ENCODE peak calls at places on chromosomes 5 and 9, in eight cellular contexts. One of them, this sample, is unnamed.

GRCh38 chr9:93533863-93534262 is 42.5 kb upstream of the PHF2 start:
- DNase-seq in cardiac fibroblast: no peak
- DNase-seq in activated CD8-positive, alpha-beta T cell treated with anti-CD3 and anti-CD28 coated beads for 36 hours: peak; percentile 8
- DNase-seq in A673: no peak
- DNase-seq in astrocyte of the spinal cord: no peak
- DNase-seq in GM06990: no peak
- DNase-seq in lower leg skin: no peak
- DNase-seq in gastrocnemius medialis: no peak
- DNase-seq in this sample: no peak

GRCh38 chr5:19928556-19929421 is 59.2 kb downstream of the CDH18 start:
- DNase-seq in cardiac fibroblast: peak; percentile 61
- DNase-seq in activated CD8-positive, alpha-beta T cell treated with anti-CD3 and anti-CD28 coated beads for 36 hours: no peak
- DNase-seq in A673: peak; percentile 18
- DNase-seq in astrocyte of the spinal cord: peak; percentile 81
- DNase-seq in GM06990: no peak
- DNase-seq in lower leg skin: peak; percentile 30
- DNase-seq in gastrocnemius medialis: no peak
- DNase-seq in this sample: no peak

GRCh38 chr5:170482511-170482910 is 21.3 kb upstream of the KCNIP1 start:
- DNase-seq in cardiac fibroblast: no peak
- DNase-seq in activated CD8-positive, alpha-beta T cell treated with anti-CD3 and anti-CD28 coated beads for 36 hours: no peak
- DNase-seq in A673: no peak
- DNase-seq in astrocyte of the spinal cord: no peak
- DNase-seq in GM06990: no peak
- DNase-seq in lower leg skin: no peak
- DNase-seq in gastrocnemius medialis: no peak
- DNase-seq in this sample: no peak

GRCh38 chr5:61055434-61056006 is 106.7 kb downstream of the SMIM15 start:
- DNase-seq in cardiac fibroblast: peak; percentile 75
- DNase-seq in activated CD8-positive, alpha-beta T cell treated with anti-CD3 and anti-CD28 coated beads for 36 hours: no peak
- DNase-seq in A673: peak; percentile 75
- DNase-seq in astrocyte of the spinal cord: peak; percentile 70
- DNase-seq in GM06990: peak; percentile 12
- DNase-seq in lower leg skin: no peak
- DNase-seq in gastrocnemius medialis: no peak
- DNase-seq in this sample: no peak

GRCh38 chr9:121700165-121700830 is 48.9 kb downstream of the DAB2IP start:
- DNase-seq in cardiac fibroblast: peak; percentile 48
- DNase-seq in activated CD8-positive, alpha-beta T cell treated with anti-CD3 and anti-CD28 coated beads for 36 hours: peak; percentile 37
- DNase-seq in A673: no peak
- DNase-seq in astrocyte of the spinal cord: peak; percentile 49
- DNase-seq in GM06990: no peak
- DNase-seq in lower leg skin: peak; percentile 58
- DNase-seq in gastrocnemius medialis: peak; percentile 77
- DNase-seq in this sample: no peak

GRCh38 chr9:107989099-107989498 is 499.5 kb upstream of the KLF4 start:
- DNase-seq in cardiac fibroblast: no peak
- DNase-seq in activated CD8-positive, alpha-beta T cell treated with anti-CD3 and anti-CD28 coated beads for 36 hours: no peak
- DNase-seq in A673: no peak
- DNase-seq in astrocyte of the spinal cord: no peak
- DNase-seq in GM06990: no peak
- DNase-seq in lower leg skin: no peak
- DNase-seq in gastrocnemius medialis: no peak
- DNase-seq in this sample: no peak

GRCh38 chr9:120857481-120857880 is 14.8 kb upstream of the PSMD5 start:
- DNase-seq in cardiac fibroblast: no peak
- DNase-seq in activated CD8-positive, alpha-beta T cell treated with anti-CD3 and anti-CD28 coated beads for 36 hours: no peak
- DNase-seq in A673: no peak
- DNase-seq in astrocyte of the spinal cord: no peak
- DNase-seq in GM06990: no peak
- DNase-seq in lower leg skin: no peak
- DNase-seq in gastrocnemius medialis: no peak
- DNase-seq in this sample: no peak

GRCh38 chr5:144083185-144083584 is 87.3 kb downstream of the YIPF5 start:
- DNase-seq in cardiac fibroblast: no peak
- DNase-seq in activated CD8-positive, alpha-beta T cell treated with anti-CD3 and anti-CD28 coated beads for 36 hours: no peak
- DNase-seq in A673: no peak
- DNase-seq in astrocyte of the spinal cord: no peak
- DNase-seq in GM06990: no peak
- DNase-seq in lower leg skin: no peak
- DNase-seq in gastrocnemius medialis: no peak
- DNase-seq in this sample: no peak

GRCh38 chr9:123544007-123544827 is 188.2 kb downstream of the CRB2 start:
- DNase-seq in cardiac fibroblast: peak; percentile 65
- DNase-seq in activated CD8-positive, alpha-beta T cell treated with anti-CD3 and anti-CD28 coated beads for 36 hours: peak; percentile 25
- DNase-seq in A673: peak; percentile 53
- DNase-seq in astrocyte of the spinal cord: peak; percentile 45
- DNase-seq in GM06990: no peak
- DNase-seq in lower leg skin: no peak
- DNase-seq in gastrocnemius medialis: no peak
- DNase-seq in this sample: no peak

GRCh38 chr9:105047652-105048031 is 119.7 kb upstream of the ABCA1 start:
- DNase-seq in cardiac fibroblast: no peak
- DNase-seq in activated CD8-positive, alpha-beta T cell treated with anti-CD3 and anti-CD28 coated beads for 36 hours: no peak
- DNase-seq in A673: no peak
- DNase-seq in astrocyte of the spinal cord: no peak
- DNase-seq in GM06990: no peak
- DNase-seq in lower leg skin: no peak
- DNase-seq in gastrocnemius medialis: no peak
- DNase-seq in this sample: no peak

GRCh38 chr5:180599981-180600553 is 8.8 kb upstream of the SCGB3A1 start:
- DNase-seq in cardiac fibroblast: no peak
- DNase-seq in activated CD8-positive, alpha-beta T cell treated with anti-CD3 and anti-CD28 coated beads for 36 hours: no peak
- DNase-seq in A673: no peak
- DNase-seq in astrocyte of the spinal cord: no peak
- DNase-seq in GM06990: no peak
- DNase-seq in lower leg skin: no peak
- DNase-seq in gastrocnemius medialis: no peak
- DNase-seq in this sample: peak; percentile 59

GRCh38 chr5:110965773-110966581 is 105.5 kb upstream of the TSLP start:
- DNase-seq in cardiac fibroblast: peak; percentile 67
- DNase-seq in activated CD8-positive, alpha-beta T cell treated with anti-CD3 and anti-CD28 coated beads for 36 hours: no peak
- DNase-seq in A673: no peak
- DNase-seq in astrocyte of the spinal cord: no peak
- DNase-seq in GM06990: no peak
- DNase-seq in lower leg skin: no peak
- DNase-seq in gastrocnemius medialis: no peak
- DNase-seq in this sample: no peak

GRCh38 chr5:58455495-58455894 is 4.4 kb downstream of the PLK2 start:
- DNase-seq in cardiac fibroblast: peak; percentile 43
- DNase-seq in activated CD8-positive, alpha-beta T cell treated with anti-CD3 and anti-CD28 coated beads for 36 hours: no peak
- DNase-seq in A673: no peak
- DNase-seq in astrocyte of the spinal cord: no peak
- DNase-seq in GM06990: no peak
- DNase-seq in lower leg skin: no peak
- DNase-seq in gastrocnemius medialis: no peak
- DNase-seq in this sample: no peak

GRCh38 chr9:17063535-17064135 is 71.2 kb upstream of the CNTLN start:
- DNase-seq in cardiac fibroblast: peak; percentile 75
- DNase-seq in activated CD8-positive, alpha-beta T cell treated with anti-CD3 and anti-CD28 coated beads for 36 hours: peak; percentile 11
- DNase-seq in A673: peak; percentile 39
- DNase-seq in astrocyte of the spinal cord: peak; percentile 53
- DNase-seq in GM06990: no peak
- DNase-seq in lower leg skin: no peak
- DNase-seq in gastrocnemius medialis: no peak
- DNase-seq in this sample: no peak

GRCh38 chr5:109027983-109028607 is 280.4 kb downstream of the FER start:
- DNase-seq in cardiac fibroblast: no peak
- DNase-seq in activated CD8-positive, alpha-beta T cell treated with anti-CD3 and anti-CD28 coated beads for 36 hours: no peak
- DNase-seq in A673: no peak
- DNase-seq in astrocyte of the spinal cord: no peak
- DNase-seq in GM06990: no peak
- DNase-seq in lower leg skin: no peak
- DNase-seq in gastrocnemius medialis: no peak
- DNase-seq in this sample: no peak

GRCh38 chr9:33919276-33919897 is 102.4 kb downstream of the UBE2R2 start:
- DNase-seq in cardiac fibroblast: no peak
- DNase-seq in activated CD8-positive, alpha-beta T cell treated with anti-CD3 and anti-CD28 coated beads for 36 hours: no peak
- DNase-seq in A673: no peak
- DNase-seq in astrocyte of the spinal cord: no peak
- DNase-seq in GM06990: no peak
- DNase-seq in lower leg skin: no peak
- DNase-seq in gastrocnemius medialis: no peak
- DNase-seq in this sample: no peak

GRCh38 chr9:33923079-33923478 is 106.1 kb downstream of the UBE2R2 start:
- DNase-seq in cardiac fibroblast: no peak
- DNase-seq in activated CD8-positive, alpha-beta T cell treated with anti-CD3 and anti-CD28 coated beads for 36 hours: no peak
- DNase-seq in A673: no peak
- DNase-seq in astrocyte of the spinal cord: no peak
- DNase-seq in GM06990: no peak
- DNase-seq in lower leg skin: no peak
- DNase-seq in gastrocnemius medialis: no peak
- DNase-seq in this sample: no peak

GRCh38 chr9:33923998-33924701 is 107.2 kb downstream of the UBE2R2 start:
- DNase-seq in cardiac fibroblast: no peak
- DNase-seq in activated CD8-positive, alpha-beta T cell treated with anti-CD3 and anti-CD28 coated beads for 36 hours: no peak
- DNase-seq in A673: no peak
- DNase-seq in astrocyte of the spinal cord: no peak
- DNase-seq in GM06990: no peak
- DNase-seq in lower leg skin: no peak
- DNase-seq in gastrocnemius medialis: no peak
- DNase-seq in this sample: no peak

GRCh38 chr9:33924978-33925797 is 108.2 kb downstream of the UBE2R2 start:
- DNase-seq in cardiac fibroblast: peak; percentile 72
- DNase-seq in activated CD8-positive, alpha-beta T cell treated with anti-CD3 and anti-CD28 coated beads for 36 hours: peak; percentile 40
- DNase-seq in A673: peak; percentile 68
- DNase-seq in astrocyte of the spinal cord: peak; percentile 59
- DNase-seq in GM06990: no peak
- DNase-seq in lower leg skin: no peak
- DNase-seq in gastrocnemius medialis: no peak
- DNase-seq in this sample: no peak

GRCh38 chr9:33921967-33922895 is 105.3 kb downstream of the UBE2R2 start:
- DNase-seq in cardiac fibroblast: peak; percentile 35
- DNase-seq in activated CD8-positive, alpha-beta T cell treated with anti-CD3 and anti-CD28 coated beads for 36 hours: peak; percentile 43
- DNase-seq in A673: peak; percentile 44
- DNase-seq in astrocyte of the spinal cord: peak; percentile 22
- DNase-seq in GM06990: no peak
- DNase-seq in lower leg skin: no peak
- DNase-seq in gastrocnemius medialis: no peak
- DNase-seq in this sample: no peak
- TF ChIP-seq CTCF in cardiac fibroblast: peak; percentile 89
- TF ChIP-seq CTCF in activated CD8-positive, alpha-beta T cell treated with anti-CD3 and anti-CD28 coated beads for 36 hours: peak; percentile 62
- TF ChIP-seq CTCF in A673: peak; percentile 82
- TF ChIP-seq CTCF in astrocyte of the spinal cord: peak; percentile 86
- TF ChIP-seq CTCF in GM06990: peak; percentile 84
- TF ChIP-seq CTCF in lower leg skin: no peak
- TF ChIP-seq CTCF in gastrocnemius medialis: no peak
- TF ChIP-seq CTCF in this sample: peak; percentile 77

DNA sequence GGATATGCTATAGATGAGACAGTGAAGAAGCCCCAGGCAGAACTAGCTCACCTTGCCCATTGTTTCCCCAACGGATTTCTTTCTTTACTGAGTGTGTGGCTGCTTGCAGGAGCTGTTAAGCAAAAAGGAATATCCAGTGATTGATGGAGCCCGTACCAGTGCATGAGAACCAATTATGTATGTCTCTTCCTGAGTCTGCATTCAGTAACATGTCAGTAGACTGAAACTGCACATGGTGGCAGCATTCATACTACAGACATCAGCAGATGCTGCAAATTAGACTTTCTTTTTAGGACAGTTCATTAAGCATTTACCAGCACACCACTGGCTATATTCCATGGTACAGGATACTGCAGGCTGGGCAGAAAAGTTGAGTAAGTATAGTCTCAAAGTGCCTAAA is 90.3 kb upstream of the PLCXD3 start:
- DNase-seq in cardiac fibroblast: no peak
- DNase-seq in activated CD8-positive, alpha-beta T cell treated with anti-CD3 and anti-CD28 coated beads for 36 hours: no peak
- DNase-seq in A673: no peak
- DNase-seq in astrocyte of the spinal cord: no peak
- DNase-seq in GM06990: no peak
- DNase-seq in lower leg skin: no peak
- DNase-seq in gastrocnemius medialis: no peak
- DNase-seq in this sample: no peak
- TF ChIP-seq CTCF in cardiac fibroblast: no peak
- TF ChIP-seq CTCF in activated CD8-positive, alpha-beta T cell treated with anti-CD3 and anti-CD28 coated beads for 36 hours: no peak
- TF ChIP-seq CTCF in A673: no peak
- TF ChIP-seq CTCF in astrocyte of the spinal cord: no peak
- TF ChIP-seq CTCF in GM06990: no peak
- TF ChIP-seq CTCF in lower leg skin: no peak
- TF ChIP-seq CTCF in gastrocnemius medialis: no peak
- TF ChIP-seq CTCF in this sample: no peak

DNA sequence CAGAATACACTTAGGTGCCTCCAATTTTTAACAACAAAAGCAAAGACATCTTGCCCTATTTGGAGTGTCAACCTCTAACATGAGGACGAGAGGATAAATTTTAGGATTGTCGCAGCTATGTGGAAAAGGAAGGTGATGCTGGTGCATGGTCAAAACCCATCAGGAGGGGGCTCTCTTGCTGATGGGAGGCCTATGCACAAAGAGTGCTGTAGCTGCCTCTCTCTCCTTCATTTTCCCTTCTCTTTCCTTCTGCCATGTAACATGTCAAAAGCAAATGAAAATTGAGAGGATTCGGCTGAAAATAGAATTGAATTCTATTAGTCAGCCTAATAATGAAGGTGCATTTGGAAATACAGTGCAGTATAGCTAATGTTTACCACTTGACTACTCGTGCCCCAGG is 578.7 kb upstream of the ZNF462 start:
- DNase-seq in cardiac fibroblast: no peak
- DNase-seq in activated CD8-positive, alpha-beta T cell treated with anti-CD3 and anti-CD28 coated beads for 36 hours: no peak
- DNase-seq in A673: no peak
- DNase-seq in astrocyte of the spinal cord: no peak
- DNase-seq in GM06990: no peak
- DNase-seq in lower leg skin: no peak
- DNase-seq in gastrocnemius medialis: no peak
- DNase-seq in this sample: no peak
- TF ChIP-seq CTCF in cardiac fibroblast: no peak
- TF ChIP-seq CTCF in activated CD8-positive, alpha-beta T cell treated with anti-CD3 and anti-CD28 coated beads for 36 hours: no peak
- TF ChIP-seq CTCF in A673: no peak
- TF ChIP-seq CTCF in astrocyte of the spinal cord: peak; percentile 31
- TF ChIP-seq CTCF in GM06990: peak; percentile 34
- TF ChIP-seq CTCF in lower leg skin: no peak
- TF ChIP-seq CTCF in gastrocnemius medialis: no peak
- TF ChIP-seq CTCF in this sample: peak; percentile 63

GRCh38 chr5:77086611-77087483 is at the start of gene ZBED3:
- DNase-seq in cardiac fibroblast: peak; percentile 83
- DNase-seq in activated CD8-positive, alpha-beta T cell treated with anti-CD3 and anti-CD28 coated beads for 36 hours: peak; percentile 75
- DNase-seq in A673: peak; percentile 94
- DNase-seq in astrocyte of the spinal cord: peak; percentile 89
- DNase-seq in GM06990: peak; percentile 72
- DNase-seq in lower leg skin: peak; percentile 72
- DNase-seq in gastrocnemius medialis: peak; percentile 39
- DNase-seq in this sample: peak; percentile 82
- TF ChIP-seq CTCF in cardiac fibroblast: no peak
- TF ChIP-seq CTCF in activated CD8-positive, alpha-beta T cell treated with anti-CD3 and anti-CD28 coated beads for 36 hours: peak; percentile 34
- TF ChIP-seq CTCF in A673: peak; percentile 51
- TF ChIP-seq CTCF in astrocyte of the spinal cord: peak; percentile 27
- TF ChIP-seq CTCF in GM06990: peak; percentile 36
- TF ChIP-seq CTCF in lower leg skin: no peak
- TF ChIP-seq CTCF in gastrocnemius medialis: no peak
- TF ChIP-seq CTCF in this sample: peak; percentile 51

GRCh38 chr5:141560725-141561483 is 57.9 kb downstream of the DIAPH1 start:
- DNase-seq in cardiac fibroblast: peak; percentile 99
- DNase-seq in activated CD8-positive, alpha-beta T cell treated with anti-CD3 and anti-CD28 coated beads for 36 hours: no peak
- DNase-seq in A673: peak; percentile 97
- DNase-seq in astrocyte of the spinal cord: peak; percentile 99
- DNase-seq in GM06990: no peak
- DNase-seq in lower leg skin: peak; percentile 93
- DNase-seq in gastrocnemius medialis: peak; percentile 89
- DNase-seq in this sample: peak; percentile 72
- TF ChIP-seq CTCF in cardiac fibroblast: peak; percentile 90
- TF ChIP-seq CTCF in activated CD8-positive, alpha-beta T cell treated with anti-CD3 and anti-CD28 coated beads for 36 hours: peak; percentile 24
- TF ChIP-seq CTCF in A673: peak; percentile 88
- TF ChIP-seq CTCF in astrocyte of the spinal cord: peak; percentile 88
- TF ChIP-seq CTCF in GM06990: no peak
- TF ChIP-seq CTCF in lower leg skin: no peak
- TF ChIP-seq CTCF in gastrocnemius medialis: peak; percentile 91
- TF ChIP-seq CTCF in this sample: peak; percentile 86